ENCODE peak calls at places on chromosomes 4 and X, in four cellular contexts. G is right lobe of liver, P is transverse colon, R is A549. W is an unnamed sample.

GRCh38 chr4:42216569-42216968 is 64.1 kb upstream of the BEND4 start:
- DNase-seq in G (no peak), P (no peak), R (no peak), W (no peak)

GRCh38 chr4:163350672-163351071 is 7.0 kb downstream of the NPY5R start:
- DNase-seq in R (no peak), P (no peak), G (no peak), W (no peak)

GRCh38 chrX:3244203-3244743 is 102.2 kb downstream of the MXRA5 start:
- DNase-seq in R (no peak), P (no peak), G (no peak), W (no peak)

GRCh38 chr4:5626916-5627315 is 81.4 kb downstream of the EVC2 start:
- DNase-seq in R (no peak), P (no peak), G (no peak), W (no peak)

GRCh38 chr4:186725422-186726149 is 1.9 kb upstream of the FAT1 start:
- DNase-seq in R (peak; percentile 86), P (peak; percentile 87), G (peak; percentile 84), W (peak; percentile 92)

GRCh38 chr4:128954941-128955340 is 138.4 kb downstream of the SCLT1 start:
- DNase-seq in R (no peak), G (no peak), P (no peak), W (no peak)

GRCh38 chr4:111540661-111541060 is 604.6 kb upstream of the FAM241A start:
- DNase-seq in R (no peak), P (no peak), G (no peak), W (no peak)

GRCh38 chr4:7375427-7375826 is 59.3 kb downstream of the PSAPL1 start:
- DNase-seq in P (no peak), G (no peak), R (no peak), W (no peak)

GRCh38 chr4:128513664-128514484 is 226.3 kb upstream of the PGRMC2 start:
- DNase-seq in P (no peak), R (no peak), G (no peak), W (no peak)

GRCh38 chr4:8555716-8556115 is 24.5 kb upstream of the GPR78 start:
- DNase-seq in P (no peak), R (no peak), G (no peak), W (no peak)

GRCh38 chr4:107148922-107149321 is 112.8 kb upstream of the DKK2 start:
- DNase-seq in R (no peak), G (no peak), P (no peak), W (no peak)

GRCh38 chrX:129686422-129686948 is 31.7 kb upstream of the APLN start:
- DNase-seq in R (no peak), G (no peak), P (no peak), W (no peak)

GRCh38 chr4:126530996-126531585 is 1101.7 kb upstream of the INTU start:
- DNase-seq in P (no peak), R (no peak), G (no peak), W (no peak)

GRCh38 chrX:12322031-12322430 is 183.8 kb downstream of the FRMPD4 start:
- DNase-seq in G (no peak), R (no peak), P (no peak), W (no peak)

GRCh38 chr4:165964591-165964990 is 91.6 kb downstream of the TLL1 start:
- DNase-seq in P (no peak), G (no peak), R (no peak), W (no peak)

GRCh38 chr4:1839306-1839705 is 16.6 kb downstream of the LETM1 start:
- DNase-seq in P (peak; percentile 70), G (no peak), R (no peak), W (no peak)

GRCh38 chrX:3697220-3697684 is 16.2 kb downstream of the PRKX start:
- DNase-seq in G (no peak), P (no peak), R (no peak), W (no peak)

GRCh38 chr4:128635939-128636551 is 173.5 kb upstream of the JADE1 start:
- DNase-seq in G (no peak), R (no peak), P (no peak), W (no peak)

GRCh38 chr4:164508836-164509235 is 245.1 kb upstream of the SMIM31 start:
- DNase-seq in R (no peak), G (no peak), P (no peak), W (no peak)

GRCh38 chr4:138868562-138868961 is 147.0 kb upstream of the NOCT start:
- DNase-seq in G (no peak), P (no peak), R (no peak), W (no peak)

GRCh38 chrX:27085346-27085745 is 377.8 kb downstream of the PPP4R3C start:
- DNase-seq in R (no peak), G (no peak), P (no peak), W (no peak)

GRCh38 chr4:163649557-163650091 is 155.1 kb downstream of the TMA16 start:
- DNase-seq in G (no peak), R (no peak), P (no peak), W (no peak)

GRCh38 chr4:76090241-76090691 is 15.8 kb downstream of the ART3 start:
- DNase-seq in R (no peak), P (no peak), G (no peak), W (peak; percentile 59)

GRCh38 chrX:116281106-116281505 is 110.6 kb downstream of the AGTR2 start:
- DNase-seq in P (peak; percentile 17), R (peak; percentile 35), G (no peak), W (no peak)

GRCh38 chrX:63503541-63503940 is 152.4 kb upstream of the SPIN4 start:
- DNase-seq in R (peak; percentile 3), P (no peak), G (no peak), W (no peak)

GRCh38 chr4:152265149-152265621 is 270.7 kb downstream of the FBXW7 start:
- DNase-seq in G (no peak), R (peak; percentile 52), P (no peak), W (no peak)

GRCh38 chrX:23003121-23003520 is 3.4 kb downstream of the DDX53 start:
- DNase-seq in G (no peak), P (no peak), R (no peak), W (no peak)

GRCh38 chr4:183765121-183765990 is 106.3 kb downstream of the TRAPPC11 start:
- DNase-seq in G (no peak), R (no peak), P (peak; percentile 32), W (no peak)

GRCh38 chrX:44506688-44507087 is 36.0 kb downstream of the FUNDC1 start:
- DNase-seq in G (no peak), R (no peak), P (no peak), W (no peak)

GRCh38 chr4:144591401-144591800 is 54.6 kb upstream of the HHIP start:
- DNase-seq in P (peak; percentile 61), R (peak; percentile 48), G (no peak), W (no peak)

GRCh38 chr4:118889313-118889694 is 650 bp downstream of the SYNPO2 start:
- DNase-seq in P (no peak), G (no peak), R (no peak), W (no peak)

GRCh38 chr4:118894034-118894433 is 5.4 kb downstream of the SYNPO2 start:
- DNase-seq in G (no peak), R (no peak), P (no peak), W (no peak)

GRCh38 chr4:118883861-118884260 is 4.8 kb upstream of the SYNPO2 start:
- DNase-seq in R (no peak), P (no peak), G (no peak), W (no peak)

GRCh38 chr4:118884716-118885115 is 3.9 kb upstream of the SYNPO2 start:
- DNase-seq in P (no peak), R (no peak), G (no peak), W (no peak)

DNA sequence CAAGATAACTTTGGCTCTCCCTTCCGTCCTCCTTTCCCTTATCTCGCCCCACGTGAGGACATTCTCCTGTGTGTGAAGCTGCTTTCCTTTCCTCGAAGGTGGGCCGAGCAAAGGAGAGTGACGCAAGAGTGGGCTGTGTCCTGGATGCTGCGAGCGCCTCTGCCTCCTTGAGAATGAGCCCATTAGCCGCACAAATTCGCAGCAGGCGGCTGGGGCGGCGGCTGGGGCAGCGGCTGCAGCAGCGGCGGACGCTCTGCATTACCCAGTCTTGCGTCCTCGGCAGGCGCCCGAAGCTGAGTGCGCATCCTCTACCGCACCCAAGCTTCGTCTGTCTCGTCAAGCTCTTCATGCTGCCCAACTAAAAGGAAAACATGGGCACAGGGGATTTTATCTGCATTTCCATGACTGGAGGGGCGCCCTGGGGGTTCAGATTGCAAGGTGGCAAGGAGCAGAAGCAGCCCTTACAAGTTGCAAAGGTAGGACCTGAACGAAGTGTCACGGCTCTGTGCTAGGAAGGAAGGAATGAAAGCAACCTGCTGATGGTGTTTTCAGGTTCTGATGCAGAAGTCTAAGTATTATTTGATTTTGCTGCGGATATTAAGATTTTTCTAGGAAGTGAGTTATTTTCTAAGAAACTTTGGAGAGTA is at the start of gene SYNPO2:
- DNase-seq in P (peak; percentile 72), G (peak; percentile 60), R (peak; percentile 54), W (peak; percentile 72)
- TF ChIP-seq POLR2A in P (peak; percentile 79), G (peak; percentile 29), R (no peak), W (peak; percentile 26)

DNA sequence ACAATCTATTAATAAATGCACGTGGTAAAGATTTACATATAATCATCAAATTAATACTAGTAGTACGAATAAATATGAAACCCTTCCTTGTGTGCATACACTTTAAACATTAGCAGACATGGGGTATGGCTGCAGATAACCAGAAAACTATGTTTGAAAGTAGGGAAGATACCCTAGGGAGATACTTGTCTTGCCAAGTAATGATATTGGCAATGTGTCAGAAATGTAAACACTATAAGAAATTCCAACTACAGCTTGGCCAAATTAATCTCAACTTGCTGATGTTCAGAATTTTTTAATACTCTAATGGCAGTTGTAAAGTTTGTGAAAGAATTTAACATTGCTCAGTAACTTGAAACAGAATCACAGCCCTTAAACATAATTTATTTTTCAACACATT is 27.4 kb upstream of the HPGD start:
- DNase-seq in P (no peak), R (no peak), G (no peak), W (no peak)
- H3K4me3 ChIP-seq in P (no peak overlapping the region), R (no peak overlapping the region), G (no peak overlapping the region), W (no peak overlapping the region)

GRCh38 chrX:54534271-54534670 is 4.3 kb downstream of the GNL3L start:
- DNase-seq in G (no peak), P (no peak), R (no peak), W (no peak)

GRCh38 chrX:54529166-54529558 is 857 bp upstream of the GNL3L start:
- DNase-seq in G (no peak), P (no peak), R (no peak), W (no peak)

GRCh38 chrX:54530358-54530900 is 410 bp downstream of the GNL3L start:
- DNase-seq in R (no peak), G (no peak), P (no peak), W (no peak)

DNA sequence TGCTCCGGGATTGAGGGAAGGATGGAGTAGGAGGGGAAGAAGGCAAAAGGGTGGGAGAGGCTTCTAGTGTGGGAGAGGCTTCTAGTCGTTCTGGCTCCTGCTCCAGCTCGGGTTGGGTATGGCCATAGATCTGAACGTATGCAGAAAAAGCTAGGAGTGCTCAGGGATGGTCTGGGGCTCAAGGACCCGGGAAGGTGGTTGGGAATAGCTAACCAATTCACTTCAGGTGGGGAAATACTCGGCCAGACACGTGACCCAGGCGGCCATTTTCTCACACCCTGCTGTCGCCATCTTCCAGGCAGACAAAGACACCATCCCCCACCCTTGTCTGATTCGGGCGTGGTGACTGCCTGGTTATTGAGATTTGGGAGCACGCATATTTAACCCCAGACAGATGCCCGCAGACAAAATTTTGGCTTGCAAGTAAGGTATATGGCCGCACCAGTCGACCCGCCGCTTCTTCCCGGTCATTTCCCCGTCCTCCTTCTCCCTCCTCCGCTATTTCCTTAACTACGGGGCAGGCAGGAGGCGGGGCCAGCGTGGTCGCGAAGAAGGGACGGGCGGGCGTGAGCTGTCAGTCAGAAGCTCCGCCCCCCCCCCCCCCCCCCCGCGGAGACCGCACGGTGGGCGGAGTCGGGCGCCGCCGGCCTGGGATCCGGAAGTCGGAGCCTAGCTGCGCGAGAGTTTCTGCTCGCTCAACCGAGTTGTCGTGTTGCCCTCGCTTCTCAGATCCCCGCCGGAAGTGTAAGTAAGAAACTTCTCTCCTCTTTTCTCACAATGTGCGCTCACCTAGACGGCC is at the start of gene GNL3L:
- DNase-seq in G (peak; percentile 93), R (peak; percentile 92), P (peak; percentile 90), W (peak; percentile 94)
- TF ChIP-seq POLR2A in G (peak; percentile 45), R (peak; percentile 61), P (peak; percentile 27), W (peak; percentile 30)

GRCh38 chr4:80201326-80202151 is 4.2 kb downstream of the PRDM8 start:
- DNase-seq in P (peak; percentile 45), R (no peak), G (peak; percentile 60), W (no peak)
- H3K4me3 ChIP-seq in P (peak overlapping the region; percentile 19), R (peak overlapping the region; percentile 48), G (peak overlapping the region; percentile 51), W (peak overlapping the region; percentile 72)

W was measured in Peyer's patch.